ENCODE peak calls at places on chromosomes 3 and 15, in four cellular contexts. One of them, this sample, is unnamed.

GRCh38 chr3:69385723-69386483 is at the start of gene FRMD4B:
- DNase-seq in AG04449: no peak
- DNase-seq in foreskin keratinocyte: peak
- DNase-seq in stimulated activated CD4-positive, alpha-beta T cell treated with anti-CD3 and anti-CD28 coated beads, TNF-alpha, amount 100 ng/mL, for 24 hours: peak
- DNase-seq in this sample: peak

GRCh38 chr15:98649996-98650870 is 1.9 kb downstream of the IGF1R start:
- DNase-seq in AG04449: no peak
- DNase-seq in foreskin keratinocyte: no peak
- DNase-seq in stimulated activated CD4-positive, alpha-beta T cell treated with anti-CD3 and anti-CD28 coated beads, TNF-alpha, amount 100 ng/mL, for 24 hours: peak
- DNase-seq in this sample: peak

GRCh38 chr15:78162038-78162437 is 12.9 kb downstream of the IDH3A start:
- DNase-seq in AG04449: no peak
- DNase-seq in foreskin keratinocyte: no peak
- DNase-seq in stimulated activated CD4-positive, alpha-beta T cell treated with anti-CD3 and anti-CD28 coated beads, TNF-alpha, amount 100 ng/mL, for 24 hours: no peak
- DNase-seq in this sample: no peak

GRCh38 chr3:134486577-134487041 is 752 bp downstream of the CEP63 start:
- DNase-seq in AG04449: no peak
- DNase-seq in foreskin keratinocyte: no peak
- DNase-seq in stimulated activated CD4-positive, alpha-beta T cell treated with anti-CD3 and anti-CD28 coated beads, TNF-alpha, amount 100 ng/mL, for 24 hours: no peak
- DNase-seq in this sample: no peak

GRCh38 chr3:16550305-16550675 is 36.8 kb upstream of the RFTN1 start:
- DNase-seq in AG04449: no peak
- DNase-seq in foreskin keratinocyte: no peak
- DNase-seq in stimulated activated CD4-positive, alpha-beta T cell treated with anti-CD3 and anti-CD28 coated beads, TNF-alpha, amount 100 ng/mL, for 24 hours: no peak
- DNase-seq in this sample: no peak

GRCh38 chr3:85574306-85574705 is 615.5 kb downstream of the CADM2 start:
- DNase-seq in AG04449: no peak
- DNase-seq in foreskin keratinocyte: peak
- DNase-seq in stimulated activated CD4-positive, alpha-beta T cell treated with anti-CD3 and anti-CD28 coated beads, TNF-alpha, amount 100 ng/mL, for 24 hours: no peak
- DNase-seq in this sample: no peak

GRCh38 chr3:109952924-109953323 is 615.6 kb upstream of the DPPA4 start:
- DNase-seq in AG04449: no peak
- DNase-seq in foreskin keratinocyte: no peak
- DNase-seq in stimulated activated CD4-positive, alpha-beta T cell treated with anti-CD3 and anti-CD28 coated beads, TNF-alpha, amount 100 ng/mL, for 24 hours: no peak
- DNase-seq in this sample: no peak

GRCh38 chr3:47433796-47434195 is 41.9 kb downstream of the SCAP start:
- DNase-seq in AG04449: no peak
- DNase-seq in foreskin keratinocyte: no peak
- DNase-seq in stimulated activated CD4-positive, alpha-beta T cell treated with anti-CD3 and anti-CD28 coated beads, TNF-alpha, amount 100 ng/mL, for 24 hours: no peak
- DNase-seq in this sample: no peak

GRCh38 chr3:46733026-46733800 is 15.5 kb upstream of the PRSS50 start:
- DNase-seq in AG04449: no peak
- DNase-seq in foreskin keratinocyte: no peak
- DNase-seq in stimulated activated CD4-positive, alpha-beta T cell treated with anti-CD3 and anti-CD28 coated beads, TNF-alpha, amount 100 ng/mL, for 24 hours: no peak
- DNase-seq in this sample: no peak

GRCh38 chr15:52392008-52392687 is 96.5 kb upstream of the MYO5C start:
- DNase-seq in AG04449: peak
- DNase-seq in foreskin keratinocyte: peak
- DNase-seq in stimulated activated CD4-positive, alpha-beta T cell treated with anti-CD3 and anti-CD28 coated beads, TNF-alpha, amount 100 ng/mL, for 24 hours: no peak
- DNase-seq in this sample: no peak

GRCh38 chr3:62677926-62678325 is 197.3 kb downstream of the CADPS start:
- DNase-seq in AG04449: no peak
- DNase-seq in foreskin keratinocyte: no peak
- DNase-seq in stimulated activated CD4-positive, alpha-beta T cell treated with anti-CD3 and anti-CD28 coated beads, TNF-alpha, amount 100 ng/mL, for 24 hours: no peak
- DNase-seq in this sample: no peak

GRCh38 chr3:155946178-155946577 is 75.7 kb downstream of the GMPS start:
- DNase-seq in AG04449: peak
- DNase-seq in foreskin keratinocyte: peak
- DNase-seq in stimulated activated CD4-positive, alpha-beta T cell treated with anti-CD3 and anti-CD28 coated beads, TNF-alpha, amount 100 ng/mL, for 24 hours: no peak
- DNase-seq in this sample: peak

GRCh38 chr3:101466465-101467309 is 46.3 kb downstream of the SENP7 start:
- DNase-seq in AG04449: no peak
- DNase-seq in foreskin keratinocyte: no peak
- DNase-seq in stimulated activated CD4-positive, alpha-beta T cell treated with anti-CD3 and anti-CD28 coated beads, TNF-alpha, amount 100 ng/mL, for 24 hours: no peak
- DNase-seq in this sample: peak

GRCh38 chr3:171615742-171616141 is 155.5 kb upstream of the TNIK start:
- DNase-seq in AG04449: no peak
- DNase-seq in foreskin keratinocyte: peak
- DNase-seq in stimulated activated CD4-positive, alpha-beta T cell treated with anti-CD3 and anti-CD28 coated beads, TNF-alpha, amount 100 ng/mL, for 24 hours: no peak
- DNase-seq in this sample: no peak

GRCh38 chr3:135134717-135135116 is 339.7 kb downstream of the EPHB1 start:
- DNase-seq in AG04449: no peak
- DNase-seq in foreskin keratinocyte: no peak
- DNase-seq in stimulated activated CD4-positive, alpha-beta T cell treated with anti-CD3 and anti-CD28 coated beads, TNF-alpha, amount 100 ng/mL, for 24 hours: no peak
- DNase-seq in this sample: no peak

GRCh38 chr15:58110999-58111717 is 27.0 kb upstream of the AQP9 start:
- DNase-seq in AG04449: no peak
- DNase-seq in foreskin keratinocyte: no peak
- DNase-seq in stimulated activated CD4-positive, alpha-beta T cell treated with anti-CD3 and anti-CD28 coated beads, TNF-alpha, amount 100 ng/mL, for 24 hours: no peak
- DNase-seq in this sample: no peak

GRCh38 chr15:92158426-92158825 is 235.3 kb upstream of the ST8SIA2 start:
- DNase-seq in AG04449: no peak
- DNase-seq in foreskin keratinocyte: peak
- DNase-seq in stimulated activated CD4-positive, alpha-beta T cell treated with anti-CD3 and anti-CD28 coated beads, TNF-alpha, amount 100 ng/mL, for 24 hours: peak
- DNase-seq in this sample: no peak

GRCh38 chr15:33425149-33425548 is 114.4 kb downstream of the RYR3 start:
- DNase-seq in AG04449: no peak
- DNase-seq in foreskin keratinocyte: peak
- DNase-seq in stimulated activated CD4-positive, alpha-beta T cell treated with anti-CD3 and anti-CD28 coated beads, TNF-alpha, amount 100 ng/mL, for 24 hours: no peak
- DNase-seq in this sample: no peak

GRCh38 chr3:9151240-9151639 is 98.2 kb downstream of the SRGAP3 start:
- DNase-seq in AG04449: no peak
- DNase-seq in foreskin keratinocyte: no peak
- DNase-seq in stimulated activated CD4-positive, alpha-beta T cell treated with anti-CD3 and anti-CD28 coated beads, TNF-alpha, amount 100 ng/mL, for 24 hours: no peak
- DNase-seq in this sample: no peak

This sample was measured in HepG2.